ENCODE peak calls at places on chromosomes 13 and 19, in ten cellular contexts. S, O, D, K, T, P, E, Y, G and Q are unnamed samples.

GRCh38 chr13:73464758-73465628 is 406.2 kb downstream of the KLF5 start:
- DNase-seq in S (no peak), O (no peak), D (peak; percentile 59), K (no peak), T (no peak), P (peak; percentile 4), E (no peak), Y (no peak), G (no peak), Q (no peak)

GRCh38 chr19:12833747-12834417 is 497 bp downstream of the RTBDN start:
- DNase-seq in S (no peak), O (no peak), D (peak; percentile 19), K (no peak), T (no peak), P (peak; percentile 75), E (peak; percentile 74), Y (no peak), G (peak; percentile 88), Q (no peak)

GRCh38 chr19:41564515-41565383 is 11.2 kb upstream of the CEACAM21 start:
- DNase-seq in S (no peak), O (no peak), D (no peak), K (no peak), T (no peak), P (peak; percentile 43), E (peak; percentile 69), Y (no peak), G (peak; percentile 75), Q (no peak)

GRCh38 chr19:7590256-7590655 is 5.4 kb upstream of the CAMSAP3 start:
- DNase-seq in S (no peak), O (no peak), D (peak; percentile 50), K (no peak), T (no peak), P (no peak), E (no peak), Y (no peak), G (no peak), Q (no peak)

GRCh38 chr19:29326351-29326750 is 113.4 kb upstream of the UQCRFS1 start:
- DNase-seq in S (no peak), O (no peak), D (no peak), K (no peak), T (no peak), P (no peak), E (no peak), Y (no peak), G (no peak), Q (no peak)

GRCh38 chr19:46068345-46069258 is 27.8 kb upstream of the IGFL4 start:
- DNase-seq in S (no peak), O (no peak), D (peak; percentile 33), K (peak; percentile 68), T (no peak), P (peak; percentile 61), E (no peak), Y (peak; percentile 97), G (no peak), Q (no peak)

GRCh38 chr13:34941436-34941834 is 635 bp upstream of the NBEA start:
- DNase-seq in S (no peak), O (no peak), D (no peak), K (peak; percentile 4), T (no peak), P (no peak), E (no peak), Y (no peak), G (no peak), Q (no peak)

GRCh38 chr19:4455742-4456565 is 1.6 kb downstream of the UBXN6 start:
- DNase-seq in S (peak; percentile 66), O (peak; percentile 50), D (peak; percentile 48), K (no peak), T (peak; percentile 65), P (no peak), E (no peak), Y (peak; percentile 59), G (peak; percentile 56), Q (no peak)

DNA sequence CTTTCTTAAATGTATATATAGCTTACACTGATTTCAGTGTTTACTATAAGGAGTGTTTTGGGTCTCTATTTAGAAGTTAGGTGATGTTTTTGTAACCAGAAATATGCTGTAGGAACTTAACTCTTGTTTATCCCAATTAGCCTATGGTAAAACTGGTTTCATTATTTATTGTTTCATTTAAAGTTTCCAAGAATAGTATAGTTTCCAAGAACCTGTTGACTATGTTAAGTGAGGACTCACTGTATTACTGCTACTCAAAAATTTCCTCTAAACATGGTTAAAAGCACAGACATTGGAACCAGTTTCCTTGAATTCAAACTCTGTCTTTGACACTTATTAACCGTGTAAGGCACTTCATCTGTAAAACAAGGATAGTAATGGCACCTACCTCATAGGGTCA is 187.4 kb downstream of the RGCC start:
- DNase-seq in S (no peak), O (no peak), D (no peak), K (no peak), T (no peak), P (no peak), E (no peak), Y (no peak), G (no peak), Q (no peak)
- H3K4me1 ChIP-seq in S (peaks cover 19% of the 10 kb centered on the region), O (peaks cover 28% of the 10 kb centered on the region), D (peaks cover 16% of the 10 kb centered on the region), K (peaks cover 61% of the 10 kb centered on the region), T (peaks cover 6% of the 10 kb centered on the region), P (peaks cover 7% of the 10 kb centered on the region), E (peaks cover 15% of the 10 kb centered on the region), Y (peaks cover 5% of the 10 kb centered on the region), G (no peaks in the 10 kb centered on the region), Q (no peaks in the 10 kb centered on the region)

GRCh38 chr13:98171806-98172569 is 5.1 kb downstream of the RNF113B start:
- DNase-seq in S (peak; percentile 52), O (peak; percentile 19), D (no peak), K (no peak), T (no peak), P (peak; percentile 32), E (no peak), Y (no peak), G (peak; percentile 71), Q (no peak)
- H3K27ac ChIP-seq in S (peak overlapping the region; percentile 44), O (peak overlapping the region; percentile 69), D (peak overlapping the region; percentile 71), K (peak overlapping the region; percentile 73), T (peak overlapping the region; percentile 20), P (peak overlapping the region; percentile 33), E (peak overlapping the region; percentile 87), Y (no peak overlapping the region), G (peak overlapping the region; percentile 71), Q (no peak overlapping the region)

GRCh38 chr13:39777527-39778061 is 122.1 kb downstream of the COG6 start:
- DNase-seq in S (no peak), O (no peak), D (no peak), K (peak; percentile 8), T (no peak), P (peak; percentile 68), E (peak; percentile 39), Y (peak; percentile 96), G (peak; percentile 59), Q (no peak)
- TF ChIP-seq CTCF in S (no peak), O (no peak), D (no peak), K (no peak), T (no peak), P (peak; percentile 59), E (peak; percentile 49), Y (peak; percentile 74), G (peak; percentile 63), Q (no peak)

GRCh38 chr19:49427855-49428546 is 2.8 kb downstream of the GFY start:
- DNase-seq in S (no peak), O (no peak), D (no peak), K (peak; percentile 62), T (no peak), P (no peak), E (peak; percentile 88), Y (no peak), G (peak; percentile 87), Q (no peak)
- H3K4me1 ChIP-seq in S (peaks cover 4% of the 10 kb centered on the region), O (peaks cover 17% of the 10 kb centered on the region), D (peaks cover 15% of the 10 kb centered on the region), K (peaks cover 30% of the 10 kb centered on the region), T (peaks cover under 1% of the 10 kb centered on the region), P (peaks cover 10% of the 10 kb centered on the region), E (peaks cover 44% of the 10 kb centered on the region), Y (no peaks in the 10 kb centered on the region), G (no peaks in the 10 kb centered on the region), Q (peaks cover 15% of the 10 kb centered on the region)

DNA sequence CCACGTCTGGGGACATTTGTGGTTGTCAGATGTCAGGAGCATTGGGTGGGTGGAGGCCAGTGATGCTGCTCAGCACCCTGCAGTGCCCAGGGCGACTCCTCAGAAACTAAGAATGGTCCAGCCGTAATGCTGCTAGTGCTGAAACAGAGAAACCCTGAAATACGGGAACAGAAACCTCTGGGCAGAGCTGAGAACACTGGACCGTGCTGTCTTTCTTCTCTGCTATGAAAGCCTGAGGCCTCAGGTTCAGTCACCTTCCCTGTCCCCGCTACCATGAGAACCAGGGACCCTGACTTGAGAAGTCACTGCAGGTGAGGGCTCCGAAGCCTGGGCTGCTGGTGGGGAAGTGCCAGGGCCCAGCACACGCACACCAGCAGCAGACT is 13.4 kb downstream of the CAPS start:
- DNase-seq in S (no peak), O (no peak), D (no peak), K (no peak), T (no peak), P (no peak), E (no peak), Y (no peak), G (no peak), Q (no peak)
- H3K27ac ChIP-seq in S (peak overlapping the region; percentile 51), O (peak overlapping the region; percentile 74), D (peak overlapping the region; percentile 82), K (no peak overlapping the region), T (peak overlapping the region; percentile 70), P (no peak overlapping the region), E (no peak overlapping the region), Y (no peak overlapping the region), G (no peak overlapping the region), Q (peak overlapping the region; percentile 82)

DNA sequence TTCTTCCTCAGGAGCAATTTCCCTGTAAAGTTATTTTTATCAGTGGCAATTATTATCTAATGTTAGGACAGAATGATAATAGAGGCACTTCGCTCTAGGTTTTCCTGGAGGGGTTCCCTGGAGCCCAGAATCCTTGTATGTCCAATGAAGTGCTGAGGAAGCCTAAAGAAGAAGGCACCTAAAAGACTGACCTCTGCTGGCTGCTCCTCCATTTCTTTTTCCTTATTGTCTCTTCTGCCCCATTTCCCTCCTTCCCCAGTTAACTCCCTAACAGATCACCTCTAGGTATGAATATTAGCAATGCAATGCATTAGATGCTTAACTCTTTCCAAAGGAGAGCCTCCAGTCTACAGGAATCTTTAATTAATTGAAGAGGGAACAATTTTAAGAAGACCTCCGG is 985.4 kb downstream of the DIAPH3 start:
- DNase-seq in S (no peak), O (no peak), D (no peak), K (no peak), T (no peak), P (peak; percentile 23), E (peak; percentile 44), Y (no peak), G (peak; percentile 51), Q (no peak)
- TF ChIP-seq CTCF in S (peak; percentile 7), O (no peak), D (no peak), K (peak; percentile 8), T (no peak), P (peak; percentile 54), E (peak; percentile 55), Y (no peak), G (peak; percentile 74), Q (peak; percentile 4)

GRCh38 chr13:21684576-21684975 is 13.7 kb downstream of the FGF9 start:
- DNase-seq in S (no peak), O (no peak), D (no peak), K (no peak), T (no peak), P (no peak), E (no peak), Y (no peak), G (no peak), Q (no peak)
- H3K4me1 ChIP-seq in S (no peaks in the 10 kb centered on the region), O (no peaks in the 10 kb centered on the region), D (no peaks in the 10 kb centered on the region), K (no peaks in the 10 kb centered on the region), T (no peaks in the 10 kb centered on the region), P (no peaks in the 10 kb centered on the region), E (no peaks in the 10 kb centered on the region), Y (peaks cover 29% of the 10 kb centered on the region), G (no peaks in the 10 kb centered on the region), Q (no peaks in the 10 kb centered on the region)